ENCODE peak calls at places on chromosome 5, in six cellular contexts. R, N, A, Z, D and S are unnamed samples.
A peak's percentile ranks its signal among the peaks of the same experiment; 100 is the strongest.

GRCh38 chr5:82886911-82887310 is 190.3 kb downstream of the TMEM167A start:
- DNase-seq in R (no peak), D (no peak), Z (no peak), N (no peak), A (no peak), S (no peak)

GRCh38 chr5:126971455-126972019 is 58.8 kb downstream of the MARCHF3 start:
- DNase-seq in A (no peak), N (no peak), Z (no peak), R (no peak), D (peak; percentile 29), S (no peak)

GRCh38 chr5:143782588-143783386 is 29.2 kb upstream of the HMHB1 start:
- DNase-seq in N (no peak), Z (no peak), A (no peak), D (no peak), R (no peak), S (no peak)

GRCh38 chr5:82754347-82754746 is 322.8 kb downstream of the TMEM167A start:
- DNase-seq in Z (no peak), N (no peak), D (no peak), A (no peak), R (no peak), S (no peak)

GRCh38 chr5:178793156-178793555 is 62.7 kb upstream of the ZNF354A start:
- DNase-seq in Z (peak; percentile 16), R (no peak), N (no peak), A (peak; percentile 52), D (no peak), S (no peak)

GRCh38 chr5:96708600-96708999 is 46.4 kb downstream of the CAST start:
- DNase-seq in N (no peak), D (no peak), A (no peak), Z (no peak), R (no peak), S (no peak)

GRCh38 chr5:73367650-73368049 is 80.9 kb downstream of the FOXD1 start:
- DNase-seq in A (no peak), D (no peak), R (no peak), N (no peak), Z (no peak), S (no peak)

GRCh38 chr5:35799751-35800150 is 56.9 kb upstream of the IL7R start:
- DNase-seq in D (no peak), N (no peak), A (no peak), R (no peak), Z (no peak), S (no peak)

GRCh38 chr5:150394103-150394502 is 18.6 kb downstream of the CD74 start:
- DNase-seq in A (no peak), N (no peak), D (no peak), Z (no peak), R (no peak), S (no peak)

GRCh38 chr5:1785062-1785461 is 14.6 kb downstream of the MRPL36 start:
- DNase-seq in D (no peak), A (no peak), Z (no peak), N (no peak), R (no peak), S (no peak)

GRCh38 chr5:1468247-1468612 is 23.0 kb upstream of the SLC6A3 start:
- DNase-seq in Z (no peak), D (no peak), A (no peak), R (peak; percentile 52), N (no peak), S (no peak)

GRCh38 chr5:127806776-127807175 is 103.6 kb downstream of the CCDC192 start:
- DNase-seq in R (no peak), N (no peak), A (no peak), Z (no peak), D (no peak), S (no peak)

GRCh38 chr5:31664566-31664965 is 25.6 kb downstream of the PDZD2 start:
- DNase-seq in A (no peak), N (no peak), D (no peak), Z (peak; percentile 56), R (no peak), S (no peak)

GRCh38 chr5:120808606-120809005 is 344.5 kb downstream of the PRR16 start:
- DNase-seq in Z (no peak), R (no peak), N (no peak), D (no peak), A (no peak), S (no peak)

GRCh38 chr5:21663082-21663481 is 1190.1 kb downstream of the CDH12 start:
- DNase-seq in Z (no peak), D (no peak), R (no peak), N (no peak), A (no peak), S (no peak)

GRCh38 chr5:96794757-96795156 is 13.0 kb downstream of the ERAP1 start:
- DNase-seq in N (no peak), Z (no peak), R (no peak), D (no peak), A (no peak), S (no peak)

GRCh38 chr5:129664336-129664937 is 83.5 kb upstream of the MINAR2 start:
- DNase-seq in A (peak; percentile 60), Z (peak; percentile 39), R (no peak), D (peak; percentile 31), N (no peak), S (no peak)

GRCh38 chr5:80507663-80508062 is 19.8 kb downstream of the FAM151B start:
- DNase-seq in A (no peak), Z (no peak), D (no peak), N (no peak), R (no peak), S (no peak)

GRCh38 chr5:42784132-42784531 is 27.5 kb downstream of the CCDC152 start:
- DNase-seq in Z (no peak), A (no peak), D (no peak), R (no peak), N (no peak), S (no peak)

GRCh38 chr5:123813251-123813650 is 301.3 kb downstream of the CSNK1G3 start:
- DNase-seq in R (no peak), A (no peak), Z (no peak), D (no peak), N (no peak), S (no peak)

GRCh38 chr5:96001262-96001661 is 39.6 kb upstream of the ELL2 start:
- DNase-seq in A (no peak), D (no peak), N (no peak), Z (no peak), R (no peak), S (no peak)

GRCh38 chr5:159854916-159855315 is 61.4 kb upstream of the ADRA1B start:
- DNase-seq in Z (no peak), A (no peak), R (no peak), D (no peak), N (no peak), S (no peak)

GRCh38 chr5:88298425-88298824 is 29.8 kb upstream of the TMEM161B start:
- DNase-seq in N (no peak), R (no peak), D (no peak), Z (no peak), A (no peak), S (no peak)

GRCh38 chr5:99169309-99169708 is 240.5 kb upstream of the CHD1 start:
- DNase-seq in Z (peak; percentile 8), R (no peak), A (no peak), N (no peak), D (no peak), S (no peak)

GRCh38 chr5:73437126-73438047 is 11.2 kb downstream of the FOXD1 start:
- DNase-seq in A (no peak), D (no peak), R (no peak), Z (peak; percentile 48), N (no peak), S (no peak)

GRCh38 chr5:168976311-168976893 is 324.5 kb downstream of the SLIT3 start:
- DNase-seq in Z (no peak), D (no peak), N (no peak), A (no peak), R (no peak), S (no peak)

GRCh38 chr5:5551499-5551898 is 129.0 kb downstream of the ICE1 start:
- DNase-seq in R (no peak), N (no peak), D (no peak), A (no peak), Z (no peak), S (no peak)

GRCh38 chr5:132411382-132411925 is 41.9 kb downstream of the SLC22A5 start:
- DNase-seq in D (no peak), Z (no peak), N (peak; percentile 59), R (peak; percentile 69), A (peak; percentile 47), S (no peak)

GRCh38 chr5:149256451-149256850 is 15.2 kb upstream of the AFAP1L1 start:
- DNase-seq in Z (no peak), D (no peak), R (no peak), N (no peak), A (no peak), S (no peak)

GRCh38 chr5:142782976-142783539 is 12.9 kb downstream of the ARHGAP26 start:
- DNase-seq in R (no peak), N (no peak), Z (no peak), D (peak; percentile 81), A (no peak), S (no peak)

GRCh38 chr5:10424124-10424731 is 17.5 kb upstream of the ROPN1L start:
- DNase-seq in D (no peak), A (no peak), N (no peak), R (no peak), Z (peak; percentile 8), S (no peak)

DNA sequence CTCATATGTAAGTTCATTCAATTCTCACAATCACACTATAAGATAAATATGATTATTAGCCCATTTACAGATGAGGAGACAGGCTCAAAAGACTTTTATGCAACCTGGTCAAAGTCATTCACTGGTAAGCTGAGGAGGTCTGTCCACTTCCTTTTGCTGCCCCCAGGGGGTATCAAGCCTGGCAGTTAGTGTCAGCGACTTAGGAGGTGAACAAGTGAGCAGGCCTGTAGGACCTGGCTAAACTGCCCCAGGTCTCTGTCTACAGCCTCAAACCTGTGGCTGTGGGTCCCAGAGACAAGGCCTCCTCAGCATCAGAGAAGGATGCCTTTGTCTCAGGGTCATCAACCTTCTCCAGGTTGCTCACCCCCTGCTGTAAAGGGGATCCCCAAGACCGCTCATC is 10.4 kb downstream of the TGFBI start:
- DNase-seq in A (no peak), R (no peak), Z (no peak), N (peak; percentile 8), D (no peak), S (no peak)
- H3K27ac ChIP-seq in A (no peak overlapping the region), R (no peak overlapping the region), Z (no peak overlapping the region), N (no peak overlapping the region), D (no peak overlapping the region), S (no peak overlapping the region)

GRCh38 chr5:169979871-169980270 is 424 bp downstream of the INSYN2B start:
- DNase-seq in D (no peak), A (no peak), R (no peak), N (no peak), Z (no peak), S (no peak)

GRCh38 chr5:169978744-169979143 is 1.6 kb downstream of the INSYN2B start:
- DNase-seq in Z (no peak), N (no peak), R (no peak), D (no peak), A (no peak), S (no peak)

GRCh38 chr5:169980418-169981053 is at the start of gene INSYN2B:
- DNase-seq in N (peak; percentile 40), Z (peak; percentile 56), R (no peak), D (peak; percentile 40), A (peak; percentile 50), S (peak; percentile 47)
- H3K27ac ChIP-seq in N (no peak within 1 kb of the TSS), Z (no peak within 1 kb of the TSS), R (no peak within 1 kb of the TSS), D (no peak within 1 kb of the TSS), A (no peak within 1 kb of the TSS), S (no peak within 1 kb of the TSS)

GRCh38 chr5:14413331-14413750 is 168.3 kb upstream of the OTULINL start:
- DNase-seq in D (no peak), N (no peak), A (no peak), R (no peak), Z (no peak), S (no peak)
- H3K27ac ChIP-seq in D (no peak overlapping the region), N (no peak overlapping the region), A (no peak overlapping the region), R (no peak overlapping the region), Z (no peak overlapping the region), S (no peak overlapping the region)

GRCh38 chr5:125257057-125257970 is 510.9 kb upstream of the ZNF608 start:
- DNase-seq in Z (no peak), N (no peak), R (no peak), D (peak; percentile 21), A (no peak), S (no peak)
- H3K27ac ChIP-seq in Z (no peak overlapping the region), N (no peak overlapping the region), R (no peak overlapping the region), D (no peak overlapping the region), A (no peak overlapping the region), S (no peak overlapping the region)